ENCODE peak calls at places on chromosome 15, in nine cellular contexts. N is left ventricle myocardium inferior; T is neural progenitor cell; A is esophagus squamous epithelium; K is Peyer's patch; G is mesenchymal stem cell; J is CD8-positive, alpha-beta memory T cell; D is small intestine; F is stomach. I is an unnamed sample. For H3K4me1, the result is how much of the 10 kb centered on the place peaks cover.

GRCh38 chr15:62453356-62453755 is 288.3 kb upstream of the C2CD4B start:
- DNase-seq in G (peak), D (peak), T (no peak), J (no peak), A (no peak), N (no peak), F (no peak), K (no peak), I (no peak)

GRCh38 chr15:67253517-67254237 is 784 bp downstream of the AAGAB start:
- DNase-seq in K (no peak), A (no peak), T (no peak), J (no peak), F (no peak), N (no peak), D (no peak), G (peak), I (no peak)

GRCh38 chr15:91357011-91357410 is 257.0 kb downstream of the SV2B start:
- DNase-seq in T (no peak), G (no peak), F (no peak), A (no peak), K (no peak), D (no peak), N (no peak), J (no peak), I (no peak)

GRCh38 chr15:100334015-100334414 is 7.8 kb downstream of the ADAMTS17 start:
- DNase-seq in J (peak), D (peak), F (no peak), K (no peak), A (no peak), T (no peak), N (no peak), G (no peak), I (no peak)

GRCh38 chr15:90871097-90871715 is 2.8 kb downstream of the FURIN start:
- DNase-seq in F (no peak), J (peak), A (no peak), D (peak), G (peak), N (peak), T (peak), K (peak), I (peak)

GRCh38 chr15:75197062-75197630 is 4.5 kb upstream of the C15orf39 start:
- DNase-seq in F (no peak), K (no peak), A (no peak), T (no peak), D (peak), J (no peak), G (no peak), N (no peak), I (no peak)

GRCh38 chr15:64571857-64572291 is 111.5 kb downstream of the ZNF609 start:
- DNase-seq in F (peak), N (no peak), K (no peak), A (no peak), J (no peak), T (no peak), G (no peak), D (peak), I (no peak)

GRCh38 chr15:28094732-28095521 is 4.2 kb downstream of the OCA2 start:
- DNase-seq in A (no peak), J (no peak), F (peak), T (peak), N (no peak), K (peak), G (no peak), D (peak), I (peak)

GRCh38 chr15:61050844-61051569 is 178.1 kb downstream of the RORA start:
- DNase-seq in J (no peak), K (no peak), N (no peak), G (peak), F (no peak), A (no peak), T (peak), D (no peak), I (no peak)

GRCh38 chr15:48426047-48426446 is 94.8 kb downstream of the DUT start:
- DNase-seq in K (no peak), J (no peak), D (no peak), G (no peak), T (no peak), A (no peak), F (no peak), N (no peak), I (no peak)

GRCh38 chr15:52480990-52481389 is 47.7 kb downstream of the MYO5A start:
- DNase-seq in G (no peak), J (no peak), A (no peak), F (no peak), N (no peak), T (no peak), D (no peak), K (no peak), I (no peak)

GRCh38 chr15:90822204-90822955 is 46.0 kb upstream of the FURIN start:
- DNase-seq in A (no peak), F (no peak), G (no peak), T (no peak), J (no peak), K (no peak), D (no peak), N (no peak), I (no peak)

GRCh38 chr15:94135748-94136147 is 95.6 kb upstream of the MCTP2 start:
- DNase-seq in K (no peak), J (no peak), F (no peak), D (no peak), N (no peak), T (peak), A (no peak), G (peak), I (no peak)

GRCh38 chr15:42009474-42009873 is 11.4 kb downstream of the PLA2G4E start:
- DNase-seq in A (no peak), T (no peak), J (no peak), D (no peak), F (no peak), K (no peak), N (no peak), G (no peak), I (no peak)

GRCh38 chr15:66621491-66622467 is 56.0 kb upstream of the LCTL start:
- DNase-seq in J (no peak), F (no peak), A (no peak), N (no peak), D (no peak), K (no peak), T (peak), G (no peak), I (no peak)

GRCh38 chr15:59590027-59590426 is 21.6 kb upstream of the GCNT3 start:
- DNase-seq in G (no peak), D (no peak), T (no peak), A (no peak), J (no peak), F (no peak), K (no peak), N (no peak), I (no peak)

GRCh38 chr15:78209646-78210348 is 24.6 kb downstream of the ACSBG1 start:
- DNase-seq in T (no peak), J (no peak), A (no peak), D (no peak), F (peak), G (no peak), N (no peak), K (peak), I (no peak)

GRCh38 chr15:70795311-70795665 is 31.9 kb upstream of the UACA start:
- DNase-seq in T (no peak), J (no peak), N (no peak), A (no peak), G (peak), D (no peak), F (no peak), K (no peak), I (no peak)
- H3K4me1 ChIP-seq in T (under half), J (under half), N (under half), A (under half), G (under half), D (under half), F (under half), K (under half), I (under half)

DNA sequence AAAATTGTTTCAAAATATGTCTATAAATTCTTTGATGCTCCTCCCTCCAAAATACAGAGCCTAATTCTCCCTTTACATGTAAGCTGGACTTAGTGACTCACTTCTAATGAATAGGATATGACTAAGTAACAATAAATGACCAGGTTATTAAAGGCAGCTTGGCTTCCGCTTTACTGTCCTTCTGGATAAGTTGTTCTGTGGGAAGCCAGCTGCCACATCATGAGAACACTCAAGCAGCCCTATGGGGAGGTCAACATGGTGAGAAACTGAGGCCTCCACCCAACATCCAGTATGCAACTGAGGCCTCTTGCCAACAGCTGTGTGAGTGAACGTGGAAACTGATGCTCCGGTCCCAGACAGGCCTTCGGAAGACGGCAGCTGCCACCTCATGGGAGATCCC is 247.3 kb upstream of the CHRM5 start:
- DNase-seq in K (no peak), F (no peak), A (no peak), D (no peak), N (no peak), T (no peak), G (peak), J (no peak), I (no peak)
- H3K27ac ChIP-seq in K (no peak), F (no peak), A (no peak), D (no peak), N (no peak), T (no peak), G (peak), J (no peak), I (no peak)

GRCh38 chr15:73087121-73087520 is 34.9 kb downstream of the NEO1 start:
- DNase-seq in J (no peak), F (no peak), D (no peak), K (no peak), N (no peak), T (no peak), G (no peak), A (no peak), I (no peak)

GRCh38 chr15:73081321-73081958 is 29.2 kb downstream of the NEO1 start:
- DNase-seq in A (no peak), G (peak), K (no peak), J (peak), N (no peak), T (peak), D (peak), F (no peak), I (no peak)

GRCh38 chr15:73078722-73079121 is 26.5 kb downstream of the NEO1 start:
- DNase-seq in T (peak), A (no peak), G (peak), K (no peak), J (no peak), N (no peak), D (peak), F (peak), I (no peak)

GRCh38 chr15:73079570-73079969 is 27.3 kb downstream of the NEO1 start:
- DNase-seq in G (no peak), N (no peak), F (no peak), J (no peak), K (no peak), D (peak), A (no peak), T (no peak), I (no peak)

GRCh38 chr15:73082719-73083275 is 30.5 kb downstream of the NEO1 start:
- DNase-seq in D (peak), N (no peak), G (peak), F (no peak), A (no peak), T (no peak), J (no peak), K (no peak), I (no peak)
- H3K4me1 ChIP-seq in D (under half), N (under half), G (under half), F (under half), A (under half), T (under half), J (under half), K (under half), I (under half)

GRCh38 chr15:84658080-84658787 is at the start of gene NMB:
- DNase-seq in K (peak), F (peak), A (peak), T (peak), D (peak), N (peak), J (peak), G (peak), I (peak)

GRCh38 chr15:84657748-84658079 is 285 bp downstream of the NMB start:
- DNase-seq in J (no peak), T (no peak), A (no peak), K (no peak), N (no peak), F (no peak), G (peak), D (no peak), I (no peak)

GRCh38 chr15:84656972-84657371 is 1.0 kb downstream of the NMB start:
- DNase-seq in T (no peak), K (no peak), F (no peak), J (no peak), A (no peak), D (no peak), N (no peak), G (no peak), I (no peak)

GRCh38 chr15:84659904-84660781 is 2.1 kb upstream of the NMB start:
- DNase-seq in D (no peak), A (no peak), G (no peak), F (no peak), N (no peak), J (no peak), T (no peak), K (no peak), I (no peak)

DNA sequence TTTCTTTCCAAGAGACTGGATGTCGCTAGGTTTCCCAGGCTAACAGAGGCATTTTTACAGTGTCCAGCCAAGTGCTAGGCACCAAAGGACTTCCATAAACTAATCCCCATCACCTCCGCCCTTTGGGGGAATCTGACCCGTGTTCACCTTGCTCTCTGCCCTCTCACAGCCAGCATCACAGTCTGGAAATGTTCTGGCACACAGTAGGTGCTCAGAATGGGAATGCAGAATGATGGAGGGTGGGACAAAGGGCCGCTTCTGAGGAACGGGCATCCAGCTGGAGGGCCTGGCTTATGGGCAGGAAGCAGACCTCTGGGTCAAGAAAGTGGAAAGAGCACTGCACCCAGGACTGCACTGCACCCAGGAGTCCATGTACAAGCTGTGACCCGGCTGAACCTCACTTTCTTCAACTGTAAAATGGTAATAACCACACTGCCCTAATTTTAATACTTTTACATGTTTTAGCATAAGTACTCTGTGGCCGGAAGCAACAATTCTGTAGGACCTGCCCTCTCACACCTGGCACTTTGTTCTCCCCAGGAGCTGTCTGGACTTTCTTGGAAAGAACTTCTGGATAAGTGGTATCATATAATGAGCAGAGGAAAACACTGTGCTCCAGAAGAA is 901 bp upstream of the NMB start:
- DNase-seq in G (no peak), N (no peak), F (no peak), T (no peak), J (no peak), A (no peak), K (no peak), D (no peak), I (no peak)
- H3K27ac ChIP-seq in G (peak), N (peak), F (peak), T (no peak), J (peak), A (peak), K (peak), D (no peak), I (peak)

I was measured in CD4-positive, CD25-positive, alpha-beta regulatory T cell.